ENCODE peak calls at places on chromosomes 5 and 9, in ten cellular contexts. Z, O, S, M, N, C, D, I, A and U are unnamed samples.

GRCh38 chr9:4077499-4078102 is 222.3 kb downstream of the GLIS3 start:
- DNase-seq in Z (peak; percentile 36), O (peak; percentile 34), S (peak; percentile 48), M (peak; percentile 33), N (peak; percentile 74), C (peak; percentile 72), D (peak; percentile 88), I (peak; percentile 89), A (no peak), U (peak; percentile 34)

GRCh38 chr9:133379153-133380086 is 3.3 kb downstream of the STKLD1 start:
- DNase-seq in Z (no peak), O (no peak), S (no peak), M (no peak), N (no peak), C (no peak), D (no peak), I (no peak), A (no peak), U (no peak)

GRCh38 chr5:154197801-154198461 is 7.4 kb downstream of the GALNT10 start:
- DNase-seq in Z (peak; percentile 34), O (no peak), S (peak; percentile 51), M (no peak), N (no peak), C (no peak), D (peak; percentile 57), I (no peak), A (peak; percentile 97), U (no peak)

GRCh38 chr5:81045389-81045807 is 85.2 kb downstream of the RASGRF2 start:
- DNase-seq in Z (no peak), O (no peak), S (no peak), M (no peak), N (no peak), C (no peak), D (no peak), I (no peak), A (no peak), U (no peak)

GRCh38 chr5:38793099-38793498 is 52.7 kb upstream of the OSMR start:
- DNase-seq in Z (no peak), O (no peak), S (no peak), M (no peak), N (no peak), C (no peak), D (no peak), I (no peak), A (peak; percentile 79), U (no peak)

GRCh38 chr5:125525356-125525755 is 778.9 kb upstream of the ZNF608 start:
- DNase-seq in Z (no peak), O (no peak), S (no peak), M (no peak), N (no peak), C (no peak), D (no peak), I (no peak), A (no peak), U (no peak)

GRCh38 chr9:82206490-82206889 is 217.9 kb downstream of the SPATA31D1 start:
- DNase-seq in Z (no peak), O (peak; percentile 38), S (no peak), M (no peak), N (no peak), C (no peak), D (peak; percentile 30), I (no peak), A (no peak), U (no peak)

GRCh38 chr5:39299962-39300361 is 64.3 kb downstream of the C9 start:
- DNase-seq in Z (no peak), O (no peak), S (no peak), M (no peak), N (no peak), C (no peak), D (no peak), I (no peak), A (no peak), U (no peak)

GRCh38 chr5:155700333-155700732 is 626.6 kb upstream of the SGCD start:
- DNase-seq in Z (no peak), O (no peak), S (no peak), M (no peak), N (no peak), C (peak; percentile 35), D (peak; percentile 59), I (no peak), A (no peak), U (no peak)

GRCh38 chr9:125137200-125137599 is 6.1 kb downstream of the SCAI start:
- DNase-seq in Z (no peak), O (peak; percentile 38), S (no peak), M (no peak), N (no peak), C (no peak), D (peak; percentile 68), I (peak; percentile 78), A (no peak), U (no peak)

GRCh38 chr5:35900997-35901396 is 37.4 kb downstream of the CAPSL start:
- DNase-seq in Z (no peak), O (no peak), S (no peak), M (no peak), N (no peak), C (no peak), D (no peak), I (no peak), A (no peak), U (no peak)

GRCh38 chr5:109516385-109516784 is 106.6 kb upstream of the PJA2 start:
- DNase-seq in Z (no peak), O (no peak), S (no peak), M (no peak), N (no peak), C (no peak), D (peak; percentile 82), I (no peak), A (no peak), U (no peak)

GRCh38 chr5:74916831-74917710 is 50.9 kb upstream of the FAM169A start:
- DNase-seq in Z (no peak), O (peak; percentile 30), S (no peak), M (no peak), N (no peak), C (no peak), D (peak; percentile 14), I (peak; percentile 40), A (peak; percentile 10), U (no peak)

GRCh38 chr5:10138385-10139057 is 111.2 kb downstream of the ATPSCKMT start:
- DNase-seq in Z (peak; percentile 26), O (no peak), S (no peak), M (no peak), N (no peak), C (no peak), D (peak; percentile 2), I (no peak), A (no peak), U (no peak)

GRCh38 chr5:34658023-34658422 is 1.9 kb downstream of the RAI14 start:
- DNase-seq in Z (no peak), O (peak; percentile 38), S (no peak), M (peak; percentile 20), N (no peak), C (no peak), D (peak; percentile 64), I (peak; percentile 64), A (no peak), U (peak; percentile 42)

GRCh38 chr5:147559725-147560124 is 49.9 kb upstream of the DPYSL3 start:
- DNase-seq in Z (no peak), O (no peak), S (no peak), M (no peak), N (no peak), C (peak; percentile 50), D (peak; percentile 24), I (peak; percentile 21), A (no peak), U (peak; percentile 20)

GRCh38 chr5:157972579-157972978 is 113.6 kb upstream of the CLINT1 start:
- DNase-seq in Z (no peak), O (no peak), S (no peak), M (no peak), N (no peak), C (no peak), D (no peak), I (no peak), A (no peak), U (no peak)

GRCh38 chr5:136018814-136019777 is 9.7 kb upstream of the TGFBI start:
- DNase-seq in Z (no peak), O (peak; percentile 98), S (no peak), M (no peak), N (peak; percentile 38), C (no peak), D (peak; percentile 96), I (peak; percentile 99), A (peak; percentile 81), U (no peak)

GRCh38 chr5:75463726-75464125 is 47.7 kb downstream of the CERT1 start:
- DNase-seq in Z (no peak), O (no peak), S (no peak), M (no peak), N (no peak), C (no peak), D (no peak), I (peak; percentile 13), A (no peak), U (no peak)

GRCh38 chr5:169099801-169100734 is 200.9 kb downstream of the SLIT3 start:
- DNase-seq in Z (no peak), O (peak; percentile 7), S (no peak), M (peak; percentile 73), N (no peak), C (no peak), D (peak; percentile 69), I (no peak), A (no peak), U (no peak)